ENCODE peak calls at places on chromosomes 4 and X, in eight cellular contexts. K is HCT116, A is IMR-90, H is H1, P is A549, O is HepG2, J is K562, L is GM12878. N is an unnamed sample.

GRCh38 chr4:75545526-75545925 is 10.3 kb upstream of the ODAPH start:
- DNase-seq in J (no peak), H (no peak), O (no peak), K (no peak), P (no peak), L (no peak), A (peak), N (no peak)

GRCh38 chrX:84865113-84865512 is 138.6 kb upstream of the APOOL start:
- DNase-seq in P (no peak), L (no peak), H (no peak), A (no peak), K (no peak), J (no peak), O (no peak), N (peak)

GRCh38 chr4:19735012-19735411 is 516.7 kb upstream of the SLIT2 start:
- DNase-seq in H (no peak), L (no peak), O (no peak), A (peak), P (no peak), K (no peak), J (no peak), N (no peak)

GRCh38 chrX:63918611-63919010 is 133.6 kb upstream of the ARHGEF9 start:
- DNase-seq in A (no peak), H (no peak), L (no peak), O (no peak), J (no peak), K (peak), P (peak), N (no peak)

GRCh38 chrX:97860206-97860605 is 976.5 kb downstream of the RPA4 start:
- DNase-seq in O (no peak), H (no peak), J (no peak), L (no peak), A (peak), P (no peak), K (no peak), N (peak)

GRCh38 chr4:714087-714486 is 8.5 kb downstream of the PCGF3 start:
- DNase-seq in H (no peak), O (no peak), K (no peak), J (no peak), P (no peak), L (no peak), A (no peak), N (no peak)

GRCh38 chrX:15301924-15302323 is 13.5 kb downstream of the ASB11 start:
- DNase-seq in P (no peak), H (no peak), A (peak), L (no peak), J (no peak), O (no peak), K (no peak), N (no peak)

GRCh38 chrX:108699368-108699767 is 37.0 kb downstream of the IRS4 start:
- DNase-seq in L (peak), K (peak), H (no peak), J (peak), O (peak), P (peak), A (peak), N (peak)

GRCh38 chr4:10655968-10656367 is 28.6 kb downstream of the CLNK start:
- DNase-seq in A (peak), J (no peak), L (no peak), H (no peak), P (no peak), O (no peak), K (no peak), N (peak)

GRCh38 chr4:26978387-26979071 is 117.9 kb downstream of the STIM2 start:
- DNase-seq in P (no peak), O (no peak), L (no peak), K (no peak), J (no peak), H (no peak), A (no peak), N (no peak)

DNA sequence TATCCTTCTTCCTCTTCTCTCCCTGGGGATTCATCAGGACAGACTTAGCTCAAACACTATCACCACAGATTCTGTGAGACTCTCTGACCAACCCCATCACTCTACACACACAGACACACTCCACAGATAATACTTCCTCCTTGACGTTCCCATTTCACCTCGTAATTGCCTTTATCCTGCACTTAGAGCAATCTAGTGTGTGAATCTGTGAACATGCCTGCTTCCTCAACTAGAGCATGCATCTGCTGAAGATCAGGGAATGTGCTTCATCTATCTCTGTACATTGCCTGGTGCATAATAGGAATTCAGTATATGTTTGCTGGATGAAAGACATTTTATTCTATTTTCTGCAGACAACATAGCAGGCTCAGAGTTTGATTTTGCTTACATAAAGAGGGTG is 25.1 kb upstream of the HS6ST2 start:
- DNase-seq in P (no peak), K (no peak), L (no peak), J (no peak), H (no peak), A (no peak), O (no peak), N (no peak)
- H3K4me2 ChIP-seq in P (no peak), K (no peak), L (no peak), J (no peak), H (no peak), A (no peak), O (no peak), N (no peak)

GRCh38 chrX:48961585-48962091 is 4.2 kb upstream of the OTUD5 start:
- DNase-seq in K (no peak), H (no peak), P (no peak), A (peak), J (peak), O (peak), L (no peak), N (peak)
- TF ChIP-seq POLR2A in K (no peak), H (no peak), P (no peak), A (no peak), J (peak), O (no peak), L (peak), N (no peak)

GRCh38 chr4:110025057-110025456 is 112.4 kb downstream of the EGF start:
- DNase-seq in K (no peak), O (no peak), P (no peak), J (no peak), H (no peak), A (no peak), L (no peak), N (no peak)
- H3K4me2 ChIP-seq in K (no peak), O (no peak), P (no peak), J (no peak), H (no peak), A (no peak), L (no peak), N (no peak)

GRCh38 chr4:22733816-22734215 is 41.1 kb downstream of the GBA3 start:
- DNase-seq in O (no peak), P (no peak), H (no peak), K (no peak), A (no peak), L (no peak), J (no peak), N (no peak)
- TF ChIP-seq POLR2A in O (no peak), P (no peak), H (no peak), K (no peak), A (no peak), L (no peak), J (no peak), N (no peak)